ENCODE peak calls at places on chromosomes 6 and 20, in five cellular contexts. One of them, this sample, is unnamed.

GRCh38 chr20:46438156-46438750 is 31.8 kb upstream of the ELMO2 start:
- DNase-seq in GM23248: peak
- DNase-seq in PC-9: peak
- DNase-seq in breast epithelium: no peak
- DNase-seq in kidney tubule cell: peak
- DNase-seq in this sample: no peak

GRCh38 chr6:4017058-4017457 is 61.9 kb downstream of the FAM217A start:
- DNase-seq in GM23248: no peak
- DNase-seq in PC-9: no peak
- DNase-seq in breast epithelium: no peak
- DNase-seq in kidney tubule cell: no peak
- DNase-seq in this sample: no peak

GRCh38 chr6:5672581-5673011 is 334.1 kb downstream of the NRN1 start:
- DNase-seq in GM23248: peak
- DNase-seq in PC-9: no peak
- DNase-seq in breast epithelium: no peak
- DNase-seq in kidney tubule cell: peak
- DNase-seq in this sample: no peak

GRCh38 chr6:69825904-69826303 is 29.1 kb upstream of the LMBRD1 start:
- DNase-seq in GM23248: peak
- DNase-seq in PC-9: no peak
- DNase-seq in breast epithelium: no peak
- DNase-seq in kidney tubule cell: no peak
- DNase-seq in this sample: no peak

GRCh38 chr6:1584996-1585668 is 24.6 kb upstream of the FOXC1 start:
- DNase-seq in GM23248: no peak
- DNase-seq in PC-9: no peak
- DNase-seq in breast epithelium: peak
- DNase-seq in kidney tubule cell: no peak
- DNase-seq in this sample: no peak

GRCh38 chr6:165047952-165048351 is 261.5 kb downstream of the C6orf118 start:
- DNase-seq in GM23248: no peak
- DNase-seq in PC-9: no peak
- DNase-seq in breast epithelium: no peak
- DNase-seq in kidney tubule cell: no peak
- DNase-seq in this sample: no peak

GRCh38 chr6:90194371-90194841 is 102.2 kb downstream of the BACH2 start:
- DNase-seq in GM23248: peak
- DNase-seq in PC-9: no peak
- DNase-seq in breast epithelium: no peak
- DNase-seq in kidney tubule cell: peak
- DNase-seq in this sample: no peak

GRCh38 chr6:36848658-36849441 is 9.6 kb upstream of the CPNE5 start:
- DNase-seq in GM23248: peak
- DNase-seq in PC-9: no peak
- DNase-seq in breast epithelium: peak
- DNase-seq in kidney tubule cell: peak
- DNase-seq in this sample: no peak

GRCh38 chr20:57659789-57660509 is 39.7 kb upstream of the ZBP1 start:
- DNase-seq in GM23248: no peak
- DNase-seq in PC-9: no peak
- DNase-seq in breast epithelium: peak
- DNase-seq in kidney tubule cell: no peak
- DNase-seq in this sample: no peak

GRCh38 chr6:148520109-148520841 is 177.6 kb downstream of the SASH1 start:
- DNase-seq in GM23248: peak
- DNase-seq in PC-9: no peak
- DNase-seq in breast epithelium: no peak
- DNase-seq in kidney tubule cell: no peak
- DNase-seq in this sample: peak

GRCh38 chr20:2130062-2130591 is 28.5 kb downstream of the STK35 start:
- DNase-seq in GM23248: no peak
- DNase-seq in PC-9: no peak
- DNase-seq in breast epithelium: no peak
- DNase-seq in kidney tubule cell: no peak
- DNase-seq in this sample: no peak

GRCh38 chr6:126539022-126539421 is 199.1 kb downstream of the CENPW start:
- DNase-seq in GM23248: peak
- DNase-seq in PC-9: peak
- DNase-seq in breast epithelium: no peak
- DNase-seq in kidney tubule cell: peak
- DNase-seq in this sample: no peak

GRCh38 chr20:54745780-54746179 is 270.4 kb downstream of the DOK5 start:
- DNase-seq in GM23248: no peak
- DNase-seq in PC-9: no peak
- DNase-seq in breast epithelium: no peak
- DNase-seq in kidney tubule cell: no peak
- DNase-seq in this sample: no peak

GRCh38 chr6:151882206-151882605 is 74.7 kb downstream of the ESR1 start:
- DNase-seq in GM23248: no peak
- DNase-seq in PC-9: no peak
- DNase-seq in breast epithelium: no peak
- DNase-seq in kidney tubule cell: no peak
- DNase-seq in this sample: no peak

GRCh38 chr6:73369563-73369962 is at the start of gene OOEP:
- DNase-seq in GM23248: no peak
- DNase-seq in PC-9: no peak
- DNase-seq in breast epithelium: no peak
- DNase-seq in kidney tubule cell: no peak
- DNase-seq in this sample: no peak

GRCh38 chr20:33653218-33653899 is 8.8 kb upstream of the C20orf144 start:
- DNase-seq in GM23248: peak
- DNase-seq in PC-9: no peak
- DNase-seq in breast epithelium: no peak
- DNase-seq in kidney tubule cell: peak
- DNase-seq in this sample: peak

GRCh38 chr6:22764521-22764920 is 195.2 kb downstream of the HDGFL1 start:
- DNase-seq in GM23248: no peak
- DNase-seq in PC-9: no peak
- DNase-seq in breast epithelium: no peak
- DNase-seq in kidney tubule cell: peak
- DNase-seq in this sample: no peak

GRCh38 chr6:13044896-13045295 is 283.4 kb downstream of the TBC1D7 start:
- DNase-seq in GM23248: no peak
- DNase-seq in PC-9: no peak
- DNase-seq in breast epithelium: no peak
- DNase-seq in kidney tubule cell: no peak
- DNase-seq in this sample: no peak

GRCh38 chr20:10414982-10415650 is 18.9 kb downstream of the MKKS start:
- DNase-seq in GM23248: peak
- DNase-seq in PC-9: peak
- DNase-seq in breast epithelium: no peak
- DNase-seq in kidney tubule cell: peak
- DNase-seq in this sample: no peak

GRCh38 chr6:11275598-11275997 is 43.1 kb upstream of the NEDD9 start:
- DNase-seq in GM23248: no peak
- DNase-seq in PC-9: no peak
- DNase-seq in breast epithelium: no peak
- DNase-seq in kidney tubule cell: peak
- DNase-seq in this sample: peak

GRCh38 chr20:986733-987355 is 15.3 kb downstream of the RSPO4 start:
- DNase-seq in GM23248: peak
- DNase-seq in PC-9: no peak
- DNase-seq in breast epithelium: no peak
- DNase-seq in kidney tubule cell: peak
- DNase-seq in this sample: no peak

GRCh38 chr20:46021361-46022359 is 7.4 kb upstream of the SLC12A5 start:
- DNase-seq in GM23248: peak
- DNase-seq in PC-9: peak
- DNase-seq in breast epithelium: no peak
- DNase-seq in kidney tubule cell: peak
- DNase-seq in this sample: no peak

GRCh38 chr20:61934716-61935530 is 130.8 kb downstream of the TAF4 start:
- DNase-seq in GM23248: peak
- DNase-seq in PC-9: no peak
- DNase-seq in breast epithelium: no peak
- DNase-seq in kidney tubule cell: no peak
- DNase-seq in this sample: no peak

GRCh38 chr20:32583581-32584045 is 1.5 kb downstream of the NOL4L start:
- DNase-seq in GM23248: no peak
- DNase-seq in PC-9: no peak
- DNase-seq in breast epithelium: no peak
- DNase-seq in kidney tubule cell: no peak
- DNase-seq in this sample: no peak

GRCh38 chr6:46419576-46420002 is 71.7 kb downstream of the RCAN2 start:
- DNase-seq in GM23248: peak
- DNase-seq in PC-9: no peak
- DNase-seq in breast epithelium: peak
- DNase-seq in kidney tubule cell: peak
- DNase-seq in this sample: peak

GRCh38 chr20:39878321-39878720 is 810.7 kb downstream of the MAFB start:
- DNase-seq in GM23248: no peak
- DNase-seq in PC-9: no peak
- DNase-seq in breast epithelium: no peak
- DNase-seq in kidney tubule cell: no peak
- DNase-seq in this sample: no peak

GRCh38 chr6:3919849-3920248 is 70.7 kb downstream of the FAM50B start:
- DNase-seq in GM23248: no peak
- DNase-seq in PC-9: no peak
- DNase-seq in breast epithelium: no peak
- DNase-seq in kidney tubule cell: no peak
- DNase-seq in this sample: no peak

GRCh38 chr6:125797120-125797933 is 6.6 kb downstream of the NCOA7 start:
- DNase-seq in GM23248: no peak
- DNase-seq in PC-9: no peak
- DNase-seq in breast epithelium: no peak
- DNase-seq in kidney tubule cell: no peak
- DNase-seq in this sample: no peak

GRCh38 chr6:45044086-45044485 is 284.0 kb upstream of the RUNX2 start:
- DNase-seq in GM23248: no peak
- DNase-seq in PC-9: no peak
- DNase-seq in breast epithelium: no peak
- DNase-seq in kidney tubule cell: peak
- DNase-seq in this sample: no peak

GRCh38 chr6:150841189-150841588 is 24.3 kb upstream of the MTHFD1L start:
- DNase-seq in GM23248: no peak
- DNase-seq in PC-9: no peak
- DNase-seq in breast epithelium: no peak
- DNase-seq in kidney tubule cell: no peak
- DNase-seq in this sample: no peak

GRCh38 chr6:109010703-109011102 is 83.9 kb downstream of the SESN1 start:
- DNase-seq in GM23248: no peak
- DNase-seq in PC-9: peak
- DNase-seq in breast epithelium: no peak
- DNase-seq in kidney tubule cell: no peak
- DNase-seq in this sample: no peak

This sample was measured in stimulated activated naive B cell treated with anti-CD40 and anti-IgM and Interleukin-4, amounts not matched to agents 10 μg/mL and 1 μg/mL and 100 μg/mL, for 72 hours.